ENCODE peak calls at places on chromosomes 2 and 18, in ten cellular contexts. One of them, this sample, is unnamed.

GRCh38 chr2:144015655-144016245 is 504.2 kb downstream of the ZEB2 start:
- DNase-seq in smooth muscle cell of the brain vasculature: no peak
- DNase-seq in NCI-H1105 treated with DMSO at 0.1 percent for 48 hours: no peak
- DNase-seq in KBM-7: no peak
- DNase-seq in HFFc6: peak; percentile 94
- DNase-seq in activated gamma-delta T cell treated with anti-CD3 and anti-CD28 coated beads, Interleukin-2, amount 50 U/mL, for 16 hours: no peak
- DNase-seq in pancreas: no peak
- DNase-seq in H54: peak; percentile 23
- DNase-seq in NCI-H1092 treated with DMSO at 0.1 percent for 48 hours: no peak
- DNase-seq in stimulated activated CD4-positive, alpha-beta T cell treated with anti-CD3 and anti-CD28 coated beads, Interleukin-4, amount 100 ng/mL, for 24 hours: no peak
- DNase-seq in this sample: no peak

GRCh38 chr2:68475110-68475509 is 7.7 kb downstream of the APLF start:
- DNase-seq in smooth muscle cell of the brain vasculature: no peak
- DNase-seq in activated gamma-delta T cell treated with anti-CD3 and anti-CD28 coated beads, Interleukin-2, amount 50 U/mL, for 16 hours: no peak
- DNase-seq in NCI-H1092 treated with DMSO at 0.1 percent for 48 hours: no peak
- DNase-seq in HFFc6: no peak
- DNase-seq in KBM-7: no peak
- DNase-seq in pancreas: no peak
- DNase-seq in stimulated activated CD4-positive, alpha-beta T cell treated with anti-CD3 and anti-CD28 coated beads, Interleukin-4, amount 100 ng/mL, for 24 hours: no peak
- DNase-seq in NCI-H1105 treated with DMSO at 0.1 percent for 48 hours: no peak
- DNase-seq in H54: no peak
- DNase-seq in this sample: no peak

GRCh38 chr18:48866028-48866733 is 84.6 kb downstream of the SMAD7 start:
- DNase-seq in KBM-7: no peak
- DNase-seq in stimulated activated CD4-positive, alpha-beta T cell treated with anti-CD3 and anti-CD28 coated beads, Interleukin-4, amount 100 ng/mL, for 24 hours: no peak
- DNase-seq in pancreas: peak; percentile 84
- DNase-seq in smooth muscle cell of the brain vasculature: no peak
- DNase-seq in activated gamma-delta T cell treated with anti-CD3 and anti-CD28 coated beads, Interleukin-2, amount 50 U/mL, for 16 hours: no peak
- DNase-seq in NCI-H1105 treated with DMSO at 0.1 percent for 48 hours: peak; percentile 95
- DNase-seq in H54: no peak
- DNase-seq in HFFc6: no peak
- DNase-seq in NCI-H1092 treated with DMSO at 0.1 percent for 48 hours: peak; percentile 97
- DNase-seq in this sample: no peak

GRCh38 chr2:8087480-8087840 is 594.4 kb upstream of the ID2 start:
- DNase-seq in NCI-H1092 treated with DMSO at 0.1 percent for 48 hours: no peak
- DNase-seq in KBM-7: no peak
- DNase-seq in NCI-H1105 treated with DMSO at 0.1 percent for 48 hours: no peak
- DNase-seq in activated gamma-delta T cell treated with anti-CD3 and anti-CD28 coated beads, Interleukin-2, amount 50 U/mL, for 16 hours: no peak
- DNase-seq in stimulated activated CD4-positive, alpha-beta T cell treated with anti-CD3 and anti-CD28 coated beads, Interleukin-4, amount 100 ng/mL, for 24 hours: no peak
- DNase-seq in H54: no peak
- DNase-seq in HFFc6: peak; percentile 59
- DNase-seq in pancreas: no peak
- DNase-seq in smooth muscle cell of the brain vasculature: no peak
- DNase-seq in this sample: no peak

GRCh38 chr2:1750935-1751767 is 6.8 kb upstream of the PXDN start:
- DNase-seq in pancreas: peak; percentile 65
- DNase-seq in activated gamma-delta T cell treated with anti-CD3 and anti-CD28 coated beads, Interleukin-2, amount 50 U/mL, for 16 hours: peak; percentile 29
- DNase-seq in smooth muscle cell of the brain vasculature: peak; percentile 63
- DNase-seq in KBM-7: peak; percentile 18
- DNase-seq in stimulated activated CD4-positive, alpha-beta T cell treated with anti-CD3 and anti-CD28 coated beads, Interleukin-4, amount 100 ng/mL, for 24 hours: no peak
- DNase-seq in HFFc6: peak; percentile 81
- DNase-seq in NCI-H1105 treated with DMSO at 0.1 percent for 48 hours: peak; percentile 56
- DNase-seq in NCI-H1092 treated with DMSO at 0.1 percent for 48 hours: peak; percentile 73
- DNase-seq in H54: peak; percentile 61
- DNase-seq in this sample: peak; percentile 41

GRCh38 chr2:8934338-8934737 is 69.1 kb downstream of the MBOAT2 start:
- DNase-seq in stimulated activated CD4-positive, alpha-beta T cell treated with anti-CD3 and anti-CD28 coated beads, Interleukin-4, amount 100 ng/mL, for 24 hours: no peak
- DNase-seq in NCI-H1092 treated with DMSO at 0.1 percent for 48 hours: no peak
- DNase-seq in KBM-7: no peak
- DNase-seq in NCI-H1105 treated with DMSO at 0.1 percent for 48 hours: no peak
- DNase-seq in H54: no peak
- DNase-seq in smooth muscle cell of the brain vasculature: no peak
- DNase-seq in HFFc6: no peak
- DNase-seq in pancreas: no peak
- DNase-seq in activated gamma-delta T cell treated with anti-CD3 and anti-CD28 coated beads, Interleukin-2, amount 50 U/mL, for 16 hours: no peak
- DNase-seq in this sample: no peak

GRCh38 chr2:100653449-100654045 is 90.8 kb downstream of the PDCL3 start:
- DNase-seq in NCI-H1092 treated with DMSO at 0.1 percent for 48 hours: no peak
- DNase-seq in pancreas: no peak
- DNase-seq in stimulated activated CD4-positive, alpha-beta T cell treated with anti-CD3 and anti-CD28 coated beads, Interleukin-4, amount 100 ng/mL, for 24 hours: no peak
- DNase-seq in H54: no peak
- DNase-seq in smooth muscle cell of the brain vasculature: no peak
- DNase-seq in HFFc6: no peak
- DNase-seq in activated gamma-delta T cell treated with anti-CD3 and anti-CD28 coated beads, Interleukin-2, amount 50 U/mL, for 16 hours: no peak
- DNase-seq in KBM-7: no peak
- DNase-seq in NCI-H1105 treated with DMSO at 0.1 percent for 48 hours: no peak
- DNase-seq in this sample: no peak

GRCh38 chr18:44835555-44836156 is 155.0 kb downstream of the SETBP1 start:
- DNase-seq in smooth muscle cell of the brain vasculature: no peak
- DNase-seq in activated gamma-delta T cell treated with anti-CD3 and anti-CD28 coated beads, Interleukin-2, amount 50 U/mL, for 16 hours: no peak
- DNase-seq in NCI-H1105 treated with DMSO at 0.1 percent for 48 hours: no peak
- DNase-seq in pancreas: no peak
- DNase-seq in KBM-7: no peak
- DNase-seq in stimulated activated CD4-positive, alpha-beta T cell treated with anti-CD3 and anti-CD28 coated beads, Interleukin-4, amount 100 ng/mL, for 24 hours: no peak
- DNase-seq in H54: no peak
- DNase-seq in HFFc6: no peak
- DNase-seq in NCI-H1092 treated with DMSO at 0.1 percent for 48 hours: no peak
- DNase-seq in this sample: no peak

GRCh38 chr2:174846941-174847938 is 83.0 kb upstream of the CHRNA1 start:
- DNase-seq in H54: no peak
- DNase-seq in smooth muscle cell of the brain vasculature: peak; percentile 60
- DNase-seq in NCI-H1105 treated with DMSO at 0.1 percent for 48 hours: no peak
- DNase-seq in stimulated activated CD4-positive, alpha-beta T cell treated with anti-CD3 and anti-CD28 coated beads, Interleukin-4, amount 100 ng/mL, for 24 hours: no peak
- DNase-seq in HFFc6: peak; percentile 86
- DNase-seq in KBM-7: no peak
- DNase-seq in activated gamma-delta T cell treated with anti-CD3 and anti-CD28 coated beads, Interleukin-2, amount 50 U/mL, for 16 hours: no peak
- DNase-seq in pancreas: no peak
- DNase-seq in NCI-H1092 treated with DMSO at 0.1 percent for 48 hours: no peak
- DNase-seq in this sample: no peak

GRCh38 chr18:76260941-76261472 is 234.0 kb downstream of the ZNF516 start:
- DNase-seq in NCI-H1092 treated with DMSO at 0.1 percent for 48 hours: no peak
- DNase-seq in KBM-7: no peak
- DNase-seq in H54: no peak
- DNase-seq in activated gamma-delta T cell treated with anti-CD3 and anti-CD28 coated beads, Interleukin-2, amount 50 U/mL, for 16 hours: no peak
- DNase-seq in HFFc6: no peak
- DNase-seq in NCI-H1105 treated with DMSO at 0.1 percent for 48 hours: no peak
- DNase-seq in smooth muscle cell of the brain vasculature: no peak
- DNase-seq in stimulated activated CD4-positive, alpha-beta T cell treated with anti-CD3 and anti-CD28 coated beads, Interleukin-4, amount 100 ng/mL, for 24 hours: no peak
- DNase-seq in pancreas: no peak
- DNase-seq in this sample: no peak

GRCh38 chr2:219028141-219028540 is 13.2 kb downstream of the CFAP65 start:
- DNase-seq in stimulated activated CD4-positive, alpha-beta T cell treated with anti-CD3 and anti-CD28 coated beads, Interleukin-4, amount 100 ng/mL, for 24 hours: no peak
- DNase-seq in pancreas: no peak
- DNase-seq in H54: no peak
- DNase-seq in smooth muscle cell of the brain vasculature: no peak
- DNase-seq in KBM-7: no peak
- DNase-seq in HFFc6: no peak
- DNase-seq in activated gamma-delta T cell treated with anti-CD3 and anti-CD28 coated beads, Interleukin-2, amount 50 U/mL, for 16 hours: no peak
- DNase-seq in NCI-H1092 treated with DMSO at 0.1 percent for 48 hours: no peak
- DNase-seq in NCI-H1105 treated with DMSO at 0.1 percent for 48 hours: no peak
- DNase-seq in this sample: no peak

GRCh38 chr2:70986499-70987189 is 8.0 kb downstream of the TEX261 start:
- DNase-seq in activated gamma-delta T cell treated with anti-CD3 and anti-CD28 coated beads, Interleukin-2, amount 50 U/mL, for 16 hours: no peak
- DNase-seq in HFFc6: no peak
- DNase-seq in KBM-7: no peak
- DNase-seq in stimulated activated CD4-positive, alpha-beta T cell treated with anti-CD3 and anti-CD28 coated beads, Interleukin-4, amount 100 ng/mL, for 24 hours: no peak
- DNase-seq in NCI-H1092 treated with DMSO at 0.1 percent for 48 hours: no peak
- DNase-seq in pancreas: no peak
- DNase-seq in NCI-H1105 treated with DMSO at 0.1 percent for 48 hours: no peak
- DNase-seq in smooth muscle cell of the brain vasculature: no peak
- DNase-seq in H54: no peak
- DNase-seq in this sample: peak; percentile 35

GRCh38 chr2:100880730-100881129 is 60.8 kb downstream of the NPAS2 start:
- DNase-seq in smooth muscle cell of the brain vasculature: peak; percentile 41
- DNase-seq in activated gamma-delta T cell treated with anti-CD3 and anti-CD28 coated beads, Interleukin-2, amount 50 U/mL, for 16 hours: no peak
- DNase-seq in KBM-7: no peak
- DNase-seq in NCI-H1105 treated with DMSO at 0.1 percent for 48 hours: no peak
- DNase-seq in stimulated activated CD4-positive, alpha-beta T cell treated with anti-CD3 and anti-CD28 coated beads, Interleukin-4, amount 100 ng/mL, for 24 hours: no peak
- DNase-seq in H54: no peak
- DNase-seq in HFFc6: no peak
- DNase-seq in NCI-H1092 treated with DMSO at 0.1 percent for 48 hours: no peak
- DNase-seq in pancreas: no peak
- DNase-seq in this sample: no peak

GRCh38 chr18:68925268-68925667 is 127.4 kb downstream of the CCDC102B start:
- DNase-seq in activated gamma-delta T cell treated with anti-CD3 and anti-CD28 coated beads, Interleukin-2, amount 50 U/mL, for 16 hours: no peak
- DNase-seq in stimulated activated CD4-positive, alpha-beta T cell treated with anti-CD3 and anti-CD28 coated beads, Interleukin-4, amount 100 ng/mL, for 24 hours: no peak
- DNase-seq in smooth muscle cell of the brain vasculature: no peak
- DNase-seq in NCI-H1105 treated with DMSO at 0.1 percent for 48 hours: no peak
- DNase-seq in NCI-H1092 treated with DMSO at 0.1 percent for 48 hours: no peak
- DNase-seq in H54: no peak
- DNase-seq in KBM-7: no peak
- DNase-seq in pancreas: no peak
- DNase-seq in HFFc6: no peak
- DNase-seq in this sample: no peak

GRCh38 chr2:3432067-3432466 is 52.6 kb downstream of the TRAPPC12 start:
- DNase-seq in NCI-H1105 treated with DMSO at 0.1 percent for 48 hours: no peak
- DNase-seq in activated gamma-delta T cell treated with anti-CD3 and anti-CD28 coated beads, Interleukin-2, amount 50 U/mL, for 16 hours: no peak
- DNase-seq in KBM-7: no peak
- DNase-seq in stimulated activated CD4-positive, alpha-beta T cell treated with anti-CD3 and anti-CD28 coated beads, Interleukin-4, amount 100 ng/mL, for 24 hours: no peak
- DNase-seq in pancreas: no peak
- DNase-seq in H54: no peak
- DNase-seq in NCI-H1092 treated with DMSO at 0.1 percent for 48 hours: no peak
- DNase-seq in HFFc6: no peak
- DNase-seq in smooth muscle cell of the brain vasculature: no peak
- DNase-seq in this sample: no peak

GRCh38 chr2:42117923-42118758 is 51.0 kb upstream of the EML4 start:
- DNase-seq in smooth muscle cell of the brain vasculature: no peak
- DNase-seq in stimulated activated CD4-positive, alpha-beta T cell treated with anti-CD3 and anti-CD28 coated beads, Interleukin-4, amount 100 ng/mL, for 24 hours: no peak
- DNase-seq in KBM-7: peak; percentile 83
- DNase-seq in activated gamma-delta T cell treated with anti-CD3 and anti-CD28 coated beads, Interleukin-2, amount 50 U/mL, for 16 hours: no peak
- DNase-seq in pancreas: no peak
- DNase-seq in H54: no peak
- DNase-seq in NCI-H1105 treated with DMSO at 0.1 percent for 48 hours: no peak
- DNase-seq in HFFc6: peak; percentile 86
- DNase-seq in NCI-H1092 treated with DMSO at 0.1 percent for 48 hours: no peak
- DNase-seq in this sample: no peak

GRCh38 chr18:8998481-8999217 is 103.8 kb upstream of the NDUFV2 start:
- DNase-seq in NCI-H1092 treated with DMSO at 0.1 percent for 48 hours: no peak
- DNase-seq in smooth muscle cell of the brain vasculature: no peak
- DNase-seq in HFFc6: no peak
- DNase-seq in pancreas: no peak
- DNase-seq in activated gamma-delta T cell treated with anti-CD3 and anti-CD28 coated beads, Interleukin-2, amount 50 U/mL, for 16 hours: no peak
- DNase-seq in stimulated activated CD4-positive, alpha-beta T cell treated with anti-CD3 and anti-CD28 coated beads, Interleukin-4, amount 100 ng/mL, for 24 hours: no peak
- DNase-seq in KBM-7: no peak
- DNase-seq in H54: no peak
- DNase-seq in NCI-H1105 treated with DMSO at 0.1 percent for 48 hours: no peak
- DNase-seq in this sample: no peak

GRCh38 chr18:48719988-48720654 is 181.3 kb downstream of the CTIF start:
- DNase-seq in smooth muscle cell of the brain vasculature: no peak
- DNase-seq in pancreas: no peak
- DNase-seq in NCI-H1105 treated with DMSO at 0.1 percent for 48 hours: no peak
- DNase-seq in H54: no peak
- DNase-seq in HFFc6: peak; percentile 62
- DNase-seq in stimulated activated CD4-positive, alpha-beta T cell treated with anti-CD3 and anti-CD28 coated beads, Interleukin-4, amount 100 ng/mL, for 24 hours: no peak
- DNase-seq in KBM-7: peak; percentile 84
- DNase-seq in activated gamma-delta T cell treated with anti-CD3 and anti-CD28 coated beads, Interleukin-2, amount 50 U/mL, for 16 hours: no peak
- DNase-seq in NCI-H1092 treated with DMSO at 0.1 percent for 48 hours: no peak
- DNase-seq in this sample: no peak

This sample was measured in CD8-positive, alpha-beta T cell.